ENCODE peak calls at places on chromosomes 7 and 10, in ten cellular contexts. D is body of pancreas; K is breast epithelium; U is upper lobe of right lung; X is cardiac muscle cell; A is Panc1; V is fibroblast of lung; L is heart right ventricle; Y is spleen; I is CD8-positive, alpha-beta T cell. M is an unnamed sample. For H3K4me1, the result is how much of the 10 kb centered on the place peaks cover.

GRCh38 chr10:110754375-110755120 is 110.4 kb downstream of the RBM20 start:
- DNase-seq in D (no peak), K (no peak), U (no peak), X (no peak), A (no peak), V (no peak), L (no peak), Y (no peak), I (no peak), M (no peak)

GRCh38 chr10:97726636-97727178 is 10.2 kb upstream of the ZFYVE27 start:
- DNase-seq in D (peak), K (no peak), U (no peak), X (no peak), A (peak), V (peak), L (no peak), Y (peak), I (no peak), M (no peak)

GRCh38 chr10:77077546-77077945 is 560.1 kb downstream of the KCNMA1 start:
- DNase-seq in D (no peak), K (no peak), U (no peak), X (no peak), A (no peak), V (no peak), L (no peak), Y (no peak), I (no peak), M (no peak)

GRCh38 chr7:13628231-13629001 is 361.1 kb downstream of the ETV1 start:
- DNase-seq in D (no peak), K (no peak), U (no peak), X (no peak), A (no peak), V (peak), L (no peak), Y (no peak), I (no peak), M (no peak)

GRCh38 chr10:3165196-3165595 is 7.4 kb downstream of the PITRM1 start:
- DNase-seq in D (no peak), K (no peak), U (no peak), X (no peak), A (no peak), V (no peak), L (no peak), Y (no peak), I (no peak), M (no peak)

GRCh38 chr7:133510326-133511055 is 257.6 kb downstream of the EXOC4 start:
- DNase-seq in D (no peak), K (no peak), U (no peak), X (no peak), A (no peak), V (no peak), L (no peak), Y (no peak), I (no peak), M (no peak)

GRCh38 chr10:43689618-43689954 is 40.9 kb upstream of the ZNF32 start:
- DNase-seq in D (peak), K (peak), U (peak), X (peak), A (no peak), V (peak), L (peak), Y (peak), I (no peak), M (peak)

GRCh38 chr7:22433710-22434460 is 66.1 kb downstream of the STEAP1B start:
- DNase-seq in D (no peak), K (no peak), U (no peak), X (no peak), A (no peak), V (peak), L (peak), Y (peak), I (no peak), M (no peak)

GRCh38 chr10:21527634-21528451 is 2.4 kb upstream of the SKIDA1 start:
- DNase-seq in D (no peak), K (no peak), U (no peak), X (no peak), A (no peak), V (peak), L (no peak), Y (no peak), I (no peak), M (no peak)

GRCh38 chr7:44750921-44751571 is 2.4 kb downstream of the ZMIZ2 start:
- DNase-seq in D (no peak), K (no peak), U (peak), X (peak), A (no peak), V (peak), L (no peak), Y (peak), I (no peak), M (no peak)

GRCh38 chr10:121078672-121079102 is 227.5 kb downstream of the WDR11 start:
- DNase-seq in D (no peak), K (no peak), U (peak), X (no peak), A (no peak), V (peak), L (no peak), Y (no peak), I (no peak), M (peak)

GRCh38 chr7:75876126-75876881 is 2.5 kb upstream of the RHBDD2 start:
- DNase-seq in D (peak), K (no peak), U (no peak), X (no peak), A (no peak), V (no peak), L (no peak), Y (no peak), I (no peak), M (no peak)

GRCh38 chr10:100148353-100149211 is 37.2 kb downstream of the ERLIN1 start:
- DNase-seq in D (no peak), K (no peak), U (no peak), X (no peak), A (peak), V (peak), L (no peak), Y (no peak), I (no peak), M (no peak)

GRCh38 chr7:39735903-39736302 is 112.5 kb downstream of the RALA start:
- DNase-seq in D (no peak), K (no peak), U (no peak), X (no peak), A (no peak), V (peak), L (no peak), Y (no peak), I (no peak), M (no peak)

GRCh38 chr10:3363316-3364070 is 190.9 kb upstream of the PITRM1 start:
- DNase-seq in D (no peak), K (no peak), U (no peak), X (no peak), A (no peak), V (no peak), L (no peak), Y (no peak), I (no peak), M (no peak)

GRCh38 chr10:102241444-102242117 is at the start of gene PITX3:
- DNase-seq in D (peak), K (peak), U (peak), X (peak), A (peak), V (peak), L (peak), Y (peak), I (peak), M (peak)

GRCh38 chr7:150715293-150715692 is 1.1 kb upstream of the GIMAP1 start:
- DNase-seq in D (no peak), K (no peak), U (no peak), X (no peak), A (no peak), V (no peak), L (no peak), Y (no peak), I (no peak), M (no peak)

GRCh38 chr7:91527460-91527859 is 263.2 kb downstream of the FZD1 start:
- DNase-seq in D (no peak), K (no peak), U (no peak), X (no peak), A (no peak), V (no peak), L (no peak), Y (no peak), I (no peak), M (no peak)

GRCh38 chr7:26626156-26626555 is 238.2 kb downstream of the SKAP2 start:
- DNase-seq in D (no peak), K (no peak), U (no peak), X (no peak), A (no peak), V (no peak), L (no peak), Y (no peak), I (no peak), M (no peak)

GRCh38 chr7:98913612-98914011 is 35.3 kb downstream of the TRRAP start:
- DNase-seq in D (no peak), K (no peak), U (no peak), X (no peak), A (no peak), V (peak), L (no peak), Y (no peak), I (no peak), M (no peak)

GRCh38 chr10:106387063-106387462 is 777.4 kb downstream of the SORCS1 start:
- DNase-seq in D (no peak), K (no peak), U (no peak), X (no peak), A (no peak), V (peak), L (no peak), Y (no peak), I (no peak), M (no peak)

GRCh38 chr7:121798896-121799295 is 74.1 kb upstream of the PTPRZ1 start:
- DNase-seq in D (no peak), K (no peak), U (no peak), X (no peak), A (no peak), V (peak), L (no peak), Y (no peak), I (no peak), M (no peak)

GRCh38 chr7:100212631-100213286 is 7.0 kb upstream of the PVRIG start:
- DNase-seq in D (no peak), K (no peak), U (no peak), X (no peak), A (no peak), V (no peak), L (no peak), Y (peak), I (no peak), M (no peak)
- H3K4me1 ChIP-seq in D (under half), K (under half), U (under half), X (under half), A (under half), V (under half), L (under half), Y (under half), I (half or more), M (under half)

GRCh38 chr10:7121154-7121797 is 289.6 kb downstream of the SFMBT2 start:
- DNase-seq in D (peak), K (no peak), U (peak), X (peak), A (peak), V (peak), L (peak), Y (peak), I (peak), M (no peak)
- H3K27ac ChIP-seq in D (no peak), K (no peak), U (no peak), X (no peak), A (no peak), V (no peak), L (no peak), Y (no peak), I (no peak), M (no peak)

GRCh38 chr7:50307368-50308012 is 3.0 kb downstream of the IKZF1 start:
- DNase-seq in D (no peak), K (no peak), U (no peak), X (peak), A (no peak), V (no peak), L (no peak), Y (peak), I (peak), M (no peak)
- TF ChIP-seq CTCF in D (no peak), K (no peak), U (no peak), X (no peak), A (no peak), V (no peak), L (no peak), Y (no peak), I (no peak), M (no peak)

GRCh38 chr10:71579668-71580067 is 139.9 kb downstream of the C10orf105 start:
- DNase-seq in D (no peak), K (no peak), U (no peak), X (no peak), A (no peak), V (no peak), L (no peak), Y (no peak), I (no peak), M (no peak)
- H3K4me1 ChIP-seq in D (under half), K (under half), U (under half), X (under half), A (under half), V (under half), L (under half), Y (under half), I (under half), M (under half)

GRCh38 chr10:31081937-31082635 is 50.4 kb upstream of the ZNF438 start:
- DNase-seq in D (no peak), K (no peak), U (no peak), X (no peak), A (no peak), V (no peak), L (no peak), Y (no peak), I (no peak), M (no peak)

GRCh38 chr10:31087855-31088254 is 56.2 kb upstream of the ZNF438 start:
- DNase-seq in D (no peak), K (no peak), U (no peak), X (no peak), A (no peak), V (no peak), L (no peak), Y (no peak), I (no peak), M (no peak)

GRCh38 chr10:31083765-31084184 is 52.1 kb upstream of the ZNF438 start:
- DNase-seq in D (peak), K (no peak), U (no peak), X (peak), A (no peak), V (peak), L (peak), Y (no peak), I (peak), M (peak)
- H3K27ac ChIP-seq in D (no peak), K (no peak), U (no peak), X (no peak), A (no peak), V (no peak), L (no peak), Y (no peak), I (no peak), M (no peak)

GRCh38 chr10:126097558-126098215 is 201.3 kb downstream of the FANK1 start:
- DNase-seq in D (no peak), K (no peak), U (no peak), X (no peak), A (no peak), V (no peak), L (no peak), Y (no peak), I (no peak), M (no peak)
- TF ChIP-seq CTCF in D (no peak), K (no peak), U (no peak), X (peak), A (peak), V (no peak), L (no peak), Y (no peak), I (no peak), M (no peak)

GRCh38 chr7:158802535-158803199 is 26.6 kb downstream of the ESYT2 start:
- DNase-seq in D (no peak), K (no peak), U (no peak), X (no peak), A (no peak), V (peak), L (no peak), Y (peak), I (no peak), M (no peak)

GRCh38 chr7:158803226-158803944 is 25.9 kb downstream of the ESYT2 start:
- DNase-seq in D (no peak), K (no peak), U (no peak), X (no peak), A (no peak), V (no peak), L (no peak), Y (no peak), I (no peak), M (no peak)

GRCh38 chr7:158805414-158805813 is 23.9 kb downstream of the ESYT2 start:
- DNase-seq in D (no peak), K (no peak), U (no peak), X (no peak), A (no peak), V (no peak), L (no peak), Y (no peak), I (no peak), M (no peak)

GRCh38 chr7:158805937-158806336 is 23.4 kb downstream of the ESYT2 start:
- DNase-seq in D (no peak), K (no peak), U (no peak), X (no peak), A (no peak), V (no peak), L (no peak), Y (no peak), I (no peak), M (no peak)

GRCh38 chr7:158804335-158804734 is 25.0 kb downstream of the ESYT2 start:
- DNase-seq in D (no peak), K (no peak), U (no peak), X (no peak), A (no peak), V (no peak), L (no peak), Y (no peak), I (no peak), M (no peak)
- H3K4me1 ChIP-seq in D (under half), K (under half), U (under half), X (under half), A (under half), V (under half), L (under half), Y (under half), I (half or more), M (under half)

DNA sequence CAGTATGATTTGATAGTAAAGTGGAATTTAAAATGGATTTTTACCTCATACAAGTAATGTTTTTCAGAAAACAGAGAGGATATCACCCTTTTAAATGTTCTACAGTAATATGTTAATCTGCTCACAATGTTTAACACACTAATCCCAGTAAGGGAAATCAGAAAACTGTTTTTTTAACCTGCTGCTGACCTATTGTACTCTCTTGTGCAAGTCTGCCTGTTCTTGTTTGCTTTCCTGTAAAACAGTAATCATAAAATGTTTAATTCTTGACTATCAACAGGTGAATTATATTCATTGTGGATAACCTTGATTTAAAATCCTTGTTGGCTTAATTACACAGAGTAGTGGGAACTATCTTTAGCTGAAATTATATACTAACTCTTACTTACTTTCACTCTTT is 126.4 kb downstream of the GNAT3 start:
- DNase-seq in D (no peak), K (no peak), U (no peak), X (no peak), A (no peak), V (no peak), L (no peak), Y (no peak), I (no peak), M (no peak)
- H3K27ac ChIP-seq in D (no peak), K (no peak), U (no peak), X (no peak), A (no peak), V (no peak), L (no peak), Y (no peak), I (no peak), M (no peak)

GRCh38 chr10:74255214-74255613 is 104.2 kb downstream of the ADK start:
- DNase-seq in D (no peak), K (no peak), U (no peak), X (no peak), A (no peak), V (no peak), L (no peak), Y (no peak), I (no peak), M (no peak)
- TF ChIP-seq CTCF in D (no peak), K (no peak), U (no peak), X (no peak), A (no peak), V (no peak), L (no peak), Y (no peak), I (no peak), M (no peak)

GRCh38 chr7:70456729-70457128 is 675.2 kb upstream of the GALNT17 start:
- DNase-seq in D (no peak), K (no peak), U (no peak), X (no peak), A (no peak), V (no peak), L (no peak), Y (peak), I (no peak), M (no peak)
- H3K4me1 ChIP-seq in D (under half), K (under half), U (under half), X (under half), A (under half), V (under half), L (under half), Y (under half), I (under half), M (under half)

M was measured in left lung.